ENCODE peak calls at places on chromosomes 5 and 9, in nine cellular contexts. Y is neuronal stem cell, V is uterus, X is AG04450, S is colonic mucosa, W is transverse colon, U is fibroblast of mammary gland, O is left ventricle myocardium inferior, F is breast epithelium. E is an unnamed sample.

GRCh38 chr9:128121924-128122808 is 5.4 kb downstream of the PTGES2 start:
- DNase-seq in Y (no peak), V (no peak), X (no peak), S (no peak), W (no peak), U (no peak), O (peak; percentile 13), F (no peak), E (no peak)

GRCh38 chr5:61082516-61083280 is 79.6 kb downstream of the SMIM15 start:
- DNase-seq in Y (no peak), V (no peak), X (no peak), S (no peak), W (no peak), U (peak; percentile 49), O (no peak), F (no peak), E (no peak)

GRCh38 chr5:112823656-112824055 is 37.4 kb upstream of the SRP19 start:
- DNase-seq in Y (no peak), V (no peak), X (no peak), S (no peak), W (no peak), U (no peak), O (no peak), F (no peak), E (no peak)

GRCh38 chr9:99169086-99169485 is 52.7 kb downstream of the ALG2 start:
- DNase-seq in Y (no peak), V (no peak), X (no peak), S (no peak), W (no peak), U (no peak), O (no peak), F (no peak), E (no peak)

GRCh38 chr5:75331095-75332090 is 5.6 kb upstream of the HMGCR start:
- DNase-seq in Y (no peak), V (no peak), X (no peak), S (no peak), W (no peak), U (no peak), O (no peak), F (no peak), E (no peak)

GRCh38 chr5:14263700-14264099 is 120.6 kb downstream of the TRIO start:
- DNase-seq in Y (no peak), V (no peak), X (no peak), S (no peak), W (no peak), U (no peak), O (no peak), F (no peak), E (no peak)

GRCh38 chr9:25703826-25704357 is 25.6 kb upstream of the TUSC1 start:
- DNase-seq in Y (no peak), V (no peak), X (no peak), S (no peak), W (no peak), U (peak; percentile 39), O (no peak), F (no peak), E (no peak)

GRCh38 chr9:124813496-124814177 is 36.7 kb downstream of the OLFML2A start:
- DNase-seq in Y (no peak), V (no peak), X (no peak), S (no peak), W (no peak), U (no peak), O (no peak), F (no peak), E (no peak)

GRCh38 chr5:16970826-16971225 is 34.7 kb upstream of the MYO10 start:
- DNase-seq in Y (no peak), V (no peak), X (no peak), S (no peak), W (no peak), U (peak; percentile 23), O (no peak), F (no peak), E (no peak)

GRCh38 chr5:11897831-11898230 is 6.4 kb downstream of the CTNND2 start:
- DNase-seq in Y (no peak), V (no peak), X (no peak), S (no peak), W (no peak), U (no peak), O (no peak), F (no peak), E (no peak)

GRCh38 chr9:37100317-37100716 is 20.1 kb upstream of the ZCCHC7 start:
- DNase-seq in Y (no peak), V (no peak), X (no peak), S (no peak), W (no peak), U (no peak), O (no peak), F (no peak), E (no peak)
- H3K4me3 ChIP-seq in Y (no peak overlapping the region), V (no peak overlapping the region), X (no peak overlapping the region), S (no peak overlapping the region), W (no peak overlapping the region), U (no peak overlapping the region), O (no peak overlapping the region), F (no peak overlapping the region), E (no peak overlapping the region)

GRCh38 chr9:92775466-92775865 is 10.8 kb upstream of the BICD2 start:
- DNase-seq in Y (no peak), V (no peak), X (no peak), S (no peak), W (no peak), U (no peak), O (no peak), F (no peak), E (no peak)
- H3K4me3 ChIP-seq in Y (no peak overlapping the region), V (no peak overlapping the region), X (no peak overlapping the region), S (no peak overlapping the region), W (no peak overlapping the region), U (no peak overlapping the region), O (no peak overlapping the region), F (no peak overlapping the region), E (no peak overlapping the region)

GRCh38 chr5:178674334-178674733 is 47.5 kb upstream of the CLK4 start:
- DNase-seq in Y (no peak), V (no peak), X (no peak), S (no peak), W (no peak), U (no peak), O (no peak), F (no peak), E (no peak)
- H3K4me3 ChIP-seq in Y (no peak overlapping the region), V (no peak overlapping the region), X (no peak overlapping the region), S (no peak overlapping the region), W (no peak overlapping the region), U (no peak overlapping the region), O (no peak overlapping the region), F (no peak overlapping the region), E (no peak overlapping the region)

GRCh38 chr9:117643288-117643654 is 60.9 kb upstream of the TLR4 start:
- DNase-seq in Y (no peak), V (no peak), X (no peak), S (no peak), W (no peak), U (no peak), O (no peak), F (no peak), E (no peak)
- H3K4me3 ChIP-seq in Y (no peak overlapping the region), V (no peak overlapping the region), X (no peak overlapping the region), S (no peak overlapping the region), W (peak overlapping the region; percentile 28), U (no peak overlapping the region), O (no peak overlapping the region), F (peak overlapping the region; percentile 37), E (peak overlapping the region; percentile 17)

DNA sequence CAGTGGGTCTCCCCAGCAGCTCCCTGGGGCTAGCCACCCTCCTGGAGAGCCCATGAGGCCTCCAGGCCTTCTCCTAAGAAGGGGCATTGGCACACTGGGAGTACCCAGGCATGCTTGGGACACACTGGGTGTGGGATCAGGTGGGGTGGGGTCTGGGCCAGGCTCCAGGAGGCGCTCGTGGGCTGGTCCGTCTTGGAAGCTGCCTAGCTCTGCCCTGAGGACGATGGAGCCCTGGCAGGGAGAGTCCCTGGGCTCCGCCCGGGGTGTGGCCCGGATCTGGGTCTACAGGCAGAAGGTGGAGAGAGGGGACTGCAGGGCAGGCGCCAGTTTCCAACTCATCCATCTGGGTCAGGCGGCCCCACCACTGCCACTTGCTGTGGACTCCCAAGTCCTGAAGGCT is 2.4 kb downstream of the PRRX2 start:
- DNase-seq in Y (no peak), V (no peak), X (no peak), S (peak; percentile 52), W (peak; percentile 22), U (no peak), O (no peak), F (no peak), E (no peak)
- H3K4me3 ChIP-seq in Y (no peak overlapping the region), V (no peak overlapping the region), X (peak overlapping the region; percentile 75), S (no peak overlapping the region), W (no peak overlapping the region), U (no peak overlapping the region), O (no peak overlapping the region), F (peak overlapping the region; percentile 80), E (no peak overlapping the region)

GRCh38 chr5:44827681-44828080 is 18.9 kb downstream of the MRPS30 start:
- DNase-seq in Y (no peak), V (no peak), X (no peak), S (no peak), W (no peak), U (no peak), O (no peak), F (no peak), E (no peak)
- H3K4me3 ChIP-seq in Y (no peak overlapping the region), V (no peak overlapping the region), X (no peak overlapping the region), S (no peak overlapping the region), W (no peak overlapping the region), U (no peak overlapping the region), O (no peak overlapping the region), F (no peak overlapping the region), E (no peak overlapping the region)

GRCh38 chr5:73030995-73031394 is 75.2 kb downstream of the FCHO2 start:
- DNase-seq in Y (peak; percentile 14), V (no peak), X (peak; percentile 62), S (no peak), W (no peak), U (peak; percentile 78), O (no peak), F (no peak), E (no peak)
- H3K4me3 ChIP-seq in Y (no peak overlapping the region), V (no peak overlapping the region), X (no peak overlapping the region), S (no peak overlapping the region), W (no peak overlapping the region), U (no peak overlapping the region), O (no peak overlapping the region), F (no peak overlapping the region), E (no peak overlapping the region)

E was measured in right atrium auricular region.